ENCODE peak calls at places on chromosomes 12 and 14, in nine cellular contexts. U, V, M, Z, A, K, I, H and X are unnamed samples.

GRCh38 chr12:123396954-123397353 is 13.0 kb downstream of the KMT5A start:
- DNase-seq in H (no peak), I (no peak), U (no peak), V (no peak), Z (no peak), A (no peak), K (no peak), M (no peak), X (no peak)

GRCh38 chr14:39175445-39176262 is 600 bp downstream of the PNN start:
- DNase-seq in H (no peak), K (no peak), I (no peak), M (peak), Z (no peak), U (peak), V (peak), A (no peak), X (no peak)

GRCh38 chr14:70641548-70642312 is at the start of gene TTC9:
- DNase-seq in U (no peak), I (peak), K (no peak), Z (peak), A (no peak), H (no peak), V (peak), M (no peak), X (no peak)

GRCh38 chr14:63249112-63249511 is 44.9 kb downstream of the RHOJ start:
- DNase-seq in A (peak), V (no peak), Z (no peak), K (no peak), I (no peak), U (no peak), M (no peak), H (no peak), X (no peak)

GRCh38 chr14:52040598-52040997 is 28.3 kb downstream of the NID2 start:
- DNase-seq in H (no peak), V (no peak), U (no peak), Z (no peak), A (no peak), I (no peak), K (no peak), M (no peak), X (no peak)

GRCh38 chr14:23492618-23493272 is 23.2 kb downstream of the NGDN start:
- DNase-seq in V (no peak), U (no peak), A (no peak), M (no peak), Z (no peak), K (no peak), H (no peak), I (no peak), X (no peak)

GRCh38 chr12:82415402-82415801 is 57.1 kb downstream of the METTL25 start:
- DNase-seq in V (no peak), U (peak), H (peak), M (no peak), A (no peak), Z (no peak), I (no peak), K (no peak), X (no peak)

GRCh38 chr12:28568083-28568482 is 377.8 kb downstream of the CCDC91 start:
- DNase-seq in H (peak), A (peak), I (no peak), V (no peak), Z (no peak), K (no peak), U (peak), M (no peak), X (peak)

GRCh38 chr14:51182166-51182565 is 57.9 kb upstream of the TMX1 start:
- DNase-seq in H (no peak), A (peak), M (no peak), U (no peak), V (no peak), I (no peak), Z (no peak), K (no peak), X (no peak)

GRCh38 chr14:22003471-22003870 is 329.9 kb upstream of the OR4E1 start:
- DNase-seq in H (no peak), A (no peak), Z (no peak), U (no peak), I (no peak), V (no peak), K (no peak), M (no peak), X (no peak)

GRCh38 chr14:104460920-104461651 is 118.5 kb upstream of the C14orf180 start:
- DNase-seq in V (no peak), M (no peak), U (no peak), K (no peak), I (no peak), H (no peak), A (no peak), Z (no peak), X (no peak)

GRCh38 chr12:17588968-17589367 is 501.0 kb downstream of the RERGL start:
- DNase-seq in U (no peak), M (peak), Z (peak), H (peak), V (no peak), I (no peak), A (peak), K (no peak), X (no peak)

GRCh38 chr14:77579065-77579464 is 37.4 kb downstream of the SPTLC2 start:
- DNase-seq in M (no peak), V (no peak), Z (no peak), U (peak), A (no peak), I (no peak), H (no peak), K (no peak), X (no peak)

GRCh38 chr12:45388545-45388944 is 172.7 kb downstream of the ANO6 start:
- DNase-seq in A (peak), H (peak), I (no peak), K (no peak), M (peak), Z (peak), U (peak), V (no peak), X (no peak)